ENCODE peak calls at places on chromosomes 11 and 22, in four cellular contexts. C is MM.1S; Z is effector CD4-positive, alpha-beta T cell; T is ascending aorta. A is an unnamed sample.

GRCh38 chr22:44128961-44129613 is 51.6 kb upstream of the PARVG start:
- DNase-seq in Z (no peak), C (no peak), T (no peak), A (peak; percentile 34)

GRCh38 chr11:71946144-71946571 is 17.3 kb downstream of the RNF121 start:
- DNase-seq in T (no peak), C (no peak), Z (no peak), A (no peak)

GRCh38 chr11:82315093-82315492 is 418.6 kb downstream of the FAM181B start:
- DNase-seq in C (no peak), Z (no peak), T (no peak), A (peak; percentile 68)

GRCh38 chr11:1682225-1682901 is 14.6 kb upstream of the KRTAP5-6 start:
- DNase-seq in T (no peak), C (no peak), Z (no peak), A (no peak)

GRCh38 chr11:95575517-95575916 is 214.1 kb downstream of the FAM76B start:
- DNase-seq in C (no peak), T (no peak), Z (no peak), A (no peak)

GRCh38 chr22:17767236-17768065 is 6.8 kb downstream of the BID start:
- DNase-seq in T (no peak), Z (peak; percentile 25), C (no peak), A (no peak)

GRCh38 chr22:19525116-19525660 is 978 bp upstream of the CLDN5 start:
- DNase-seq in Z (no peak), T (no peak), C (no peak), A (no peak)

GRCh38 chr11:107665016-107665415 is 46.8 kb downstream of the SLN start:
- DNase-seq in Z (no peak), T (no peak), C (no peak), A (no peak)

GRCh38 chr11:74397531-74398243 is 546 bp downstream of the PGM2L1 start:
- DNase-seq in Z (peak; percentile 29), T (no peak), C (peak; percentile 55), A (peak; percentile 91)

GRCh38 chr11:96084610-96085348 is 160.9 kb upstream of the MTMR2 start:
- DNase-seq in T (no peak), Z (no peak), C (no peak), A (no peak)

GRCh38 chr22:24994070-24994763 is 41.7 kb downstream of the KIAA1671 start:
- DNase-seq in C (no peak), T (no peak), Z (no peak), A (peak; percentile 74)

GRCh38 chr22:45320326-45320976 is 10.7 kb downstream of the FAM118A start:
- DNase-seq in C (no peak), Z (no peak), T (no peak), A (no peak)

GRCh38 chr11:1864831-1865665 is 12.2 kb downstream of the LSP1 start:
- DNase-seq in Z (no peak), T (no peak), C (no peak), A (peak; percentile 35)

GRCh38 chr11:27864046-27865025 is 164.1 kb upstream of the BDNF start:
- DNase-seq in Z (no peak), T (no peak), C (no peak), A (no peak)

GRCh38 chr22:30910358-30910757 is 58.2 kb downstream of the MORC2 start:
- DNase-seq in Z (no peak), C (no peak), T (no peak), A (no peak)

GRCh38 chr11:109012996-109013395 is 348.1 kb downstream of the DDX10 start:
- DNase-seq in C (no peak), Z (no peak), T (no peak), A (no peak)

GRCh38 chr11:68358416-68358815 is 46.0 kb downstream of the LRP5 start:
- DNase-seq in Z (no peak), T (no peak), C (no peak), A (no peak)

GRCh38 chr22:24594569-24595120 is 1.8 kb upstream of the LRRC75B start:
- DNase-seq in T (no peak), C (no peak), Z (no peak), A (no peak)

GRCh38 chr22:25025586-25025985 is 73.1 kb downstream of the KIAA1671 start:
- DNase-seq in Z (no peak), T (no peak), C (no peak), A (no peak)

GRCh38 chr11:32529994-32530588 is 53.5 kb upstream of the EIF3M start:
- DNase-seq in C (no peak), T (no peak), Z (no peak), A (no peak)

A was measured in DMS53.